ENCODE peak calls at places on chromosomes 11 and 22, in seven cellular contexts. One of them, this sample, is unnamed.

GRCh38 chr11:129960216-129961214 is 42.1 kb downstream of the PRDM10 start:
- DNase-seq in dorsolateral prefrontal cortex: no peak
- DNase-seq in astrocyte of the cerebellum: peak; percentile 78
- DNase-seq in PC-3: peak; percentile 98
- DNase-seq in brain microvascular endothelial cell: peak; percentile 93
- DNase-seq in suprapubic skin: no peak
- DNase-seq in fibroblast of mammary gland: peak; percentile 96
- DNase-seq in this sample: no peak

GRCh38 chr11:94028436-94028835 is 7.3 kb downstream of the HEPHL1 start:
- DNase-seq in dorsolateral prefrontal cortex: no peak
- DNase-seq in astrocyte of the cerebellum: peak; percentile 12
- DNase-seq in PC-3: peak; percentile 86
- DNase-seq in brain microvascular endothelial cell: peak; percentile 42
- DNase-seq in suprapubic skin: no peak
- DNase-seq in fibroblast of mammary gland: peak; percentile 47
- DNase-seq in this sample: no peak

GRCh38 chr22:38782402-38783094 is 11.4 kb downstream of the DNAL4 start:
- DNase-seq in dorsolateral prefrontal cortex: no peak
- DNase-seq in astrocyte of the cerebellum: no peak
- DNase-seq in PC-3: no peak
- DNase-seq in brain microvascular endothelial cell: peak; percentile 43
- DNase-seq in suprapubic skin: no peak
- DNase-seq in fibroblast of mammary gland: peak; percentile 76
- DNase-seq in this sample: no peak

GRCh38 chr11:31092638-31093037 is 276.9 kb downstream of the DCDC1 start:
- DNase-seq in dorsolateral prefrontal cortex: no peak
- DNase-seq in astrocyte of the cerebellum: no peak
- DNase-seq in PC-3: no peak
- DNase-seq in brain microvascular endothelial cell: no peak
- DNase-seq in suprapubic skin: no peak
- DNase-seq in fibroblast of mammary gland: no peak
- DNase-seq in this sample: no peak

GRCh38 chr11:60951611-60951908 is 416 bp downstream of the SLC15A3 start:
- DNase-seq in dorsolateral prefrontal cortex: no peak
- DNase-seq in astrocyte of the cerebellum: no peak
- DNase-seq in PC-3: no peak
- DNase-seq in brain microvascular endothelial cell: no peak
- DNase-seq in suprapubic skin: no peak
- DNase-seq in fibroblast of mammary gland: no peak
- DNase-seq in this sample: no peak

GRCh38 chr11:24234822-24235508 is 261.9 kb upstream of the LUZP2 start:
- DNase-seq in dorsolateral prefrontal cortex: no peak
- DNase-seq in astrocyte of the cerebellum: no peak
- DNase-seq in PC-3: peak; percentile 42
- DNase-seq in brain microvascular endothelial cell: peak; percentile 46
- DNase-seq in suprapubic skin: no peak
- DNase-seq in fibroblast of mammary gland: peak; percentile 22
- DNase-seq in this sample: no peak

GRCh38 chr22:48886604-48887393 is 940.9 kb downstream of the BRD1 start:
- DNase-seq in dorsolateral prefrontal cortex: no peak
- DNase-seq in astrocyte of the cerebellum: no peak
- DNase-seq in PC-3: no peak
- DNase-seq in brain microvascular endothelial cell: no peak
- DNase-seq in suprapubic skin: no peak
- DNase-seq in fibroblast of mammary gland: no peak
- DNase-seq in this sample: peak; percentile 38

GRCh38 chr11:16832193-16832539 is 93.7 kb downstream of the C11orf58 start:
- DNase-seq in dorsolateral prefrontal cortex: no peak
- DNase-seq in astrocyte of the cerebellum: no peak
- DNase-seq in PC-3: no peak
- DNase-seq in brain microvascular endothelial cell: no peak
- DNase-seq in suprapubic skin: no peak
- DNase-seq in fibroblast of mammary gland: no peak
- DNase-seq in this sample: no peak

GRCh38 chr11:100719362-100719761 is 32.3 kb downstream of the ARHGAP42 start:
- DNase-seq in dorsolateral prefrontal cortex: peak; percentile 23
- DNase-seq in astrocyte of the cerebellum: peak; percentile 57
- DNase-seq in PC-3: peak; percentile 55
- DNase-seq in brain microvascular endothelial cell: no peak
- DNase-seq in suprapubic skin: no peak
- DNase-seq in fibroblast of mammary gland: peak; percentile 49
- DNase-seq in this sample: no peak

GRCh38 chr11:34208266-34209135 is 103.1 kb downstream of the NAT10 start:
- DNase-seq in dorsolateral prefrontal cortex: no peak
- DNase-seq in astrocyte of the cerebellum: no peak
- DNase-seq in PC-3: no peak
- DNase-seq in brain microvascular endothelial cell: no peak
- DNase-seq in suprapubic skin: no peak
- DNase-seq in fibroblast of mammary gland: peak; percentile 30
- DNase-seq in this sample: no peak

GRCh38 chr11:748007-748359 is 719 bp downstream of the TALDO1 start:
- DNase-seq in dorsolateral prefrontal cortex: no peak
- DNase-seq in astrocyte of the cerebellum: no peak
- DNase-seq in PC-3: no peak
- DNase-seq in brain microvascular endothelial cell: no peak
- DNase-seq in suprapubic skin: no peak
- DNase-seq in fibroblast of mammary gland: no peak
- DNase-seq in this sample: no peak

GRCh38 chr22:37021710-37022482 is 2.4 kb downstream of the MPST start:
- DNase-seq in dorsolateral prefrontal cortex: no peak
- DNase-seq in astrocyte of the cerebellum: no peak
- DNase-seq in PC-3: peak; percentile 31
- DNase-seq in brain microvascular endothelial cell: no peak
- DNase-seq in suprapubic skin: no peak
- DNase-seq in fibroblast of mammary gland: peak; percentile 52
- DNase-seq in this sample: no peak

GRCh38 chr11:119742263-119742861 is 13.4 kb upstream of the NECTIN1 start:
- DNase-seq in dorsolateral prefrontal cortex: no peak
- DNase-seq in astrocyte of the cerebellum: no peak
- DNase-seq in PC-3: no peak
- DNase-seq in brain microvascular endothelial cell: no peak
- DNase-seq in suprapubic skin: no peak
- DNase-seq in fibroblast of mammary gland: no peak
- DNase-seq in this sample: no peak

GRCh38 chr11:97862021-97862420 is 1158.7 kb upstream of the CNTN5 start:
- DNase-seq in dorsolateral prefrontal cortex: no peak
- DNase-seq in astrocyte of the cerebellum: no peak
- DNase-seq in PC-3: no peak
- DNase-seq in brain microvascular endothelial cell: no peak
- DNase-seq in suprapubic skin: no peak
- DNase-seq in fibroblast of mammary gland: no peak
- DNase-seq in this sample: no peak

GRCh38 chr11:71286701-71287643 is 34.6 kb upstream of the SHANK2 start:
- DNase-seq in dorsolateral prefrontal cortex: no peak
- DNase-seq in astrocyte of the cerebellum: peak; percentile 98
- DNase-seq in PC-3: peak; percentile 57
- DNase-seq in brain microvascular endothelial cell: peak; percentile 70
- DNase-seq in suprapubic skin: peak; percentile 61
- DNase-seq in fibroblast of mammary gland: peak; percentile 98
- DNase-seq in this sample: peak; percentile 68
- H3K4me3 ChIP-seq in dorsolateral prefrontal cortex: no peak overlapping the region
- H3K4me3 ChIP-seq in astrocyte of the cerebellum: no peak overlapping the region
- H3K4me3 ChIP-seq in PC-3: no peak overlapping the region
- H3K4me3 ChIP-seq in brain microvascular endothelial cell: no peak overlapping the region
- H3K4me3 ChIP-seq in suprapubic skin: peak overlapping the region; percentile 12
- H3K4me3 ChIP-seq in fibroblast of mammary gland: no peak overlapping the region
- H3K4me3 ChIP-seq in this sample: no peak overlapping the region

GRCh38 chr11:84437129-84438123 is 1151.3 kb upstream of the CCDC90B start:
- DNase-seq in dorsolateral prefrontal cortex: peak; percentile 69
- DNase-seq in astrocyte of the cerebellum: no peak
- DNase-seq in PC-3: peak; percentile 29
- DNase-seq in brain microvascular endothelial cell: no peak
- DNase-seq in suprapubic skin: no peak
- DNase-seq in fibroblast of mammary gland: peak; percentile 6
- DNase-seq in this sample: no peak
- H3K4me3 ChIP-seq in dorsolateral prefrontal cortex: peak overlapping the region; percentile 52
- H3K4me3 ChIP-seq in astrocyte of the cerebellum: peak overlapping the region; percentile 9
- H3K4me3 ChIP-seq in PC-3: no peak overlapping the region
- H3K4me3 ChIP-seq in brain microvascular endothelial cell: no peak overlapping the region
- H3K4me3 ChIP-seq in suprapubic skin: no peak overlapping the region
- H3K4me3 ChIP-seq in fibroblast of mammary gland: peak overlapping the region; percentile 9
- H3K4me3 ChIP-seq in this sample: peak overlapping the region; percentile 23

GRCh38 chr11:121670792-121671275 is 218.1 kb upstream of the SORL1-AS1 start:
- DNase-seq in dorsolateral prefrontal cortex: no peak
- DNase-seq in astrocyte of the cerebellum: peak; percentile 68
- DNase-seq in PC-3: no peak
- DNase-seq in brain microvascular endothelial cell: no peak
- DNase-seq in suprapubic skin: no peak
- DNase-seq in fibroblast of mammary gland: no peak
- DNase-seq in this sample: no peak

GRCh38 chr11:121669422-121669821 is 216.7 kb upstream of the SORL1-AS1 start:
- DNase-seq in dorsolateral prefrontal cortex: no peak
- DNase-seq in astrocyte of the cerebellum: no peak
- DNase-seq in PC-3: peak; percentile 58
- DNase-seq in brain microvascular endothelial cell: no peak
- DNase-seq in suprapubic skin: no peak
- DNase-seq in fibroblast of mammary gland: no peak
- DNase-seq in this sample: no peak

GRCh38 chr11:121672630-121673487 is 220.1 kb upstream of the SORL1-AS1 start:
- DNase-seq in dorsolateral prefrontal cortex: no peak
- DNase-seq in astrocyte of the cerebellum: no peak
- DNase-seq in PC-3: no peak
- DNase-seq in brain microvascular endothelial cell: no peak
- DNase-seq in suprapubic skin: no peak
- DNase-seq in fibroblast of mammary gland: peak; percentile 41
- DNase-seq in this sample: no peak

GRCh38 chr11:121671276-121672168 is 218.8 kb upstream of the SORL1-AS1 start:
- DNase-seq in dorsolateral prefrontal cortex: no peak
- DNase-seq in astrocyte of the cerebellum: peak; percentile 71
- DNase-seq in PC-3: no peak
- DNase-seq in brain microvascular endothelial cell: no peak
- DNase-seq in suprapubic skin: no peak
- DNase-seq in fibroblast of mammary gland: peak; percentile 62
- DNase-seq in this sample: no peak
- H3K4me3 ChIP-seq in dorsolateral prefrontal cortex: peak overlapping the region; percentile 23
- H3K4me3 ChIP-seq in astrocyte of the cerebellum: no peak overlapping the region
- H3K4me3 ChIP-seq in PC-3: no peak overlapping the region
- H3K4me3 ChIP-seq in brain microvascular endothelial cell: no peak overlapping the region
- H3K4me3 ChIP-seq in suprapubic skin: no peak overlapping the region
- H3K4me3 ChIP-seq in fibroblast of mammary gland: no peak overlapping the region
- H3K4me3 ChIP-seq in this sample: peak overlapping the region; percentile 25

DNA sequence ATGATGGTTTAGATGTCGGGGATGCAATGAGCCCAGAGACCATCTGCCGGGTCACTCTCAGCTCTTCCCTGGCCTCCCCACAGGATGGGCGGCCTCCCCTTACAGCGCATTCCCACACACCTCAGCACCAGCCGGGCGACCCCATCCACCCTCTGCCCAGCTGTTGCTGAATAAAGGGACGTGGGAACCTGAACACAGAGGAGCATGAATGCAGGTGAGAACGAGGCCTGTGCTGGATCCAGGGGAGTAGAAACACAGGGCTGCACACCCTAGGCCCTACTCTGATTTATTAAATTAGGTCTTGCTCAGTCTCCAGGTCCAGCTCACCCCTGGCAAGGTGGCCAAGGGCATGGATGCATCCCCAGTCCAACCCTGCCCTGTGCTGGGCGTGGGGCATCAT is 180.5 kb downstream of the CTTN start:
- DNase-seq in dorsolateral prefrontal cortex: no peak
- DNase-seq in astrocyte of the cerebellum: no peak
- DNase-seq in PC-3: no peak
- DNase-seq in brain microvascular endothelial cell: no peak
- DNase-seq in suprapubic skin: peak; percentile 26
- DNase-seq in fibroblast of mammary gland: no peak
- DNase-seq in this sample: no peak
- H3K4me3 ChIP-seq in dorsolateral prefrontal cortex: no peak overlapping the region
- H3K4me3 ChIP-seq in astrocyte of the cerebellum: no peak overlapping the region
- H3K4me3 ChIP-seq in PC-3: no peak overlapping the region
- H3K4me3 ChIP-seq in brain microvascular endothelial cell: no peak overlapping the region
- H3K4me3 ChIP-seq in suprapubic skin: no peak overlapping the region
- H3K4me3 ChIP-seq in fibroblast of mammary gland: no peak overlapping the region
- H3K4me3 ChIP-seq in this sample: no peak overlapping the region

DNA sequence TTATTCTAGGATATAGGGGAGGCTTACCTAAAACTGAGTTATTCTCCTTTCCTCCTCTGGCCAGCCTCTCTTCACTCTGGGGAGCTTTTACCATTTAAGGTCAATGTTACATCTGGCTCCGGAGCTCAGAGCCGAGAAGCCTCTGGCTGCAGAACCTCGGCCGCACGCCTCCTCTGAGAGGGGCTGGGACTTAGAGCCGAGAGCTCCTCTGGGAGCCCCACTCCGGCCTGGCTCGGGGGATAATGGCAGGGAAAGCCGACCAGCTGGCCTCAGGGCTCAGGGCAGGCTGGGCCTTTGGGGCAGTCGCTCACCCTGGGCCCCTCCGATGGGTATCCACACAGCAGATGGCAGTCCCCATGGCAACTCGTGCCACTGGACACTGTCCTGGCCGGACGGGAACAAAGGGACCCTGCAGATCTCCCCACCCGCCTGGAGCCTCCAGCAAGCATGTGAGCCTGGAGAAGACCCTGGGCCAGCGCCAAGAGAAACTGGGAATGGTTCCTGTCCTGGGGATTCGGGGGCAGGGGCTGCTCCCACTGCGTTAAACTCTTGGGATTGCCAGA is at the start of gene IRAG1:
- DNase-seq in dorsolateral prefrontal cortex: no peak
- DNase-seq in astrocyte of the cerebellum: peak; percentile 26
- DNase-seq in PC-3: no peak
- DNase-seq in brain microvascular endothelial cell: peak; percentile 52
- DNase-seq in suprapubic skin: peak; percentile 70
- DNase-seq in fibroblast of mammary gland: peak; percentile 34
- DNase-seq in this sample: peak; percentile 91
- H3K4me3 ChIP-seq in dorsolateral prefrontal cortex: peak within 1 kb of the TSS; percentile 57
- H3K4me3 ChIP-seq in astrocyte of the cerebellum: peak within 1 kb of the TSS; percentile 22
- H3K4me3 ChIP-seq in PC-3: no peak within 1 kb of the TSS
- H3K4me3 ChIP-seq in brain microvascular endothelial cell: peak within 1 kb of the TSS; percentile 15
- H3K4me3 ChIP-seq in suprapubic skin: peak within 1 kb of the TSS; percentile 33
- H3K4me3 ChIP-seq in fibroblast of mammary gland: no peak within 1 kb of the TSS
- H3K4me3 ChIP-seq in this sample: peak within 1 kb of the TSS; percentile 79

GRCh38 chr11:114301088-114301487 is 4.9 kb downstream of the NNMT start:
- DNase-seq in dorsolateral prefrontal cortex: no peak
- DNase-seq in astrocyte of the cerebellum: no peak
- DNase-seq in PC-3: no peak
- DNase-seq in brain microvascular endothelial cell: no peak
- DNase-seq in suprapubic skin: no peak
- DNase-seq in fibroblast of mammary gland: no peak
- DNase-seq in this sample: no peak
- H3K4me3 ChIP-seq in dorsolateral prefrontal cortex: no peak overlapping the region
- H3K4me3 ChIP-seq in astrocyte of the cerebellum: peak overlapping the region; percentile 69
- H3K4me3 ChIP-seq in PC-3: no peak overlapping the region
- H3K4me3 ChIP-seq in brain microvascular endothelial cell: peak overlapping the region; percentile 68
- H3K4me3 ChIP-seq in suprapubic skin: peak overlapping the region; percentile 51
- H3K4me3 ChIP-seq in fibroblast of mammary gland: peak overlapping the region; percentile 82
- H3K4me3 ChIP-seq in this sample: peak overlapping the region; percentile 73

DNA sequence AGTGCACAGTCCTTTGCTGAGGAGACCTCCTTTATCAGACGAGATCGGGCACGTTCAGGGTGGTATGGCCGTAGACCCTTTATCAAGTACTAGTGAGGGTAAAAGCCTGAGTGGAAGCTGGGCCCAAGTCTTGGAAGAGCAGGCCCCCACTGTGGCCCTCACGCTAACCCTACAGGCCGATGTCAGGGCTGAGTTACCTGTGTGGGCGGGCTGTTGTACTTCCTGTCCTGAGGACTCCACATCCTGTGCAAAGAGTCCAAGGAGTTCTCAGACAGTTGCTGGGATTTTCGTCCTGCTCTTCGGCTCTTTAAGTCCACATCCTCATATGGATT is 34.9 kb downstream of the RPL27A start:
- DNase-seq in dorsolateral prefrontal cortex: no peak
- DNase-seq in astrocyte of the cerebellum: no peak
- DNase-seq in PC-3: no peak
- DNase-seq in brain microvascular endothelial cell: no peak
- DNase-seq in suprapubic skin: no peak
- DNase-seq in fibroblast of mammary gland: no peak
- DNase-seq in this sample: no peak
- H3K4me3 ChIP-seq in dorsolateral prefrontal cortex: no peak overlapping the region
- H3K4me3 ChIP-seq in astrocyte of the cerebellum: no peak overlapping the region
- H3K4me3 ChIP-seq in PC-3: peak overlapping the region; percentile 27
- H3K4me3 ChIP-seq in brain microvascular endothelial cell: no peak overlapping the region
- H3K4me3 ChIP-seq in suprapubic skin: no peak overlapping the region
- H3K4me3 ChIP-seq in fibroblast of mammary gland: no peak overlapping the region
- H3K4me3 ChIP-seq in this sample: no peak overlapping the region